ENCODE peak calls at places on chromosome 11, in four cellular contexts. N is H1, J is HCT116, I is GM12878. F is an unnamed sample.

GRCh38 chr11:100221791-100222190 is 465.3 kb upstream of the ARHGAP42 start:
- DNase-seq in N (no peak), J (no peak), I (no peak), F (no peak)

GRCh38 chr11:126926376-126926791 is 74.2 kb downstream of the KIRREL3 start:
- DNase-seq in N (no peak), J (no peak), I (no peak), F (no peak)

GRCh38 chr11:1071571-1072115 is 3.0 kb upstream of the MUC2 start:
- DNase-seq in N (no peak), J (no peak), I (no peak), F (no peak)

GRCh38 chr11:103920449-103920848 is 116.0 kb upstream of the DDI1 start:
- DNase-seq in N (no peak), J (no peak), I (no peak), F (no peak)

GRCh38 chr11:42179211-42179610 is 719.8 kb upstream of the LRRC4C start:
- DNase-seq in N (no peak), J (no peak), I (no peak), F (no peak)

GRCh38 chr11:112478806-112479205 is 218.1 kb upstream of the PLET1 start:
- DNase-seq in N (no peak), J (no peak), I (no peak), F (no peak)

GRCh38 chr11:58958500-58958899 is 19.2 kb downstream of the GLYATL1 start:
- DNase-seq in N (peak; percentile 1), J (peak; percentile 12), I (peak; percentile 2), F (no peak)

GRCh38 chr11:69142894-69143293 is 12.8 kb upstream of the SMIM38 start:
- DNase-seq in N (no peak), J (no peak), I (no peak), F (no peak)

GRCh38 chr11:12003329-12003728 is 5.1 kb downstream of the DKK3 start:
- DNase-seq in N (no peak), J (no peak), I (no peak), F (no peak)

GRCh38 chr11:35050596-35050995 is 88.4 kb upstream of the CD44 start:
- DNase-seq in N (no peak), J (no peak), I (no peak), F (no peak)

GRCh38 chr11:69085490-69086095 is 36.9 kb downstream of the TPCN2 start:
- DNase-seq in N (no peak), J (no peak), I (no peak), F (no peak)

GRCh38 chr11:71393283-71393682 is 54.9 kb downstream of the DHCR7 start:
- DNase-seq in N (no peak), J (no peak), I (no peak), F (no peak)

GRCh38 chr11:61732705-61733104 is 19.7 kb upstream of the MYRF start:
- DNase-seq in N (no peak), J (no peak), I (no peak), F (no peak)

GRCh38 chr11:61731956-61732675 is 20.3 kb upstream of the MYRF start:
- DNase-seq in N (no peak), J (no peak), I (no peak), F (no peak)

GRCh38 chr11:61734767-61735166 is 17.7 kb upstream of the MYRF start:
- DNase-seq in N (no peak), J (no peak), I (no peak), F (no peak)

GRCh38 chr11:61731211-61731955 is 21.1 kb upstream of the MYRF start:
- DNase-seq in N (no peak), J (no peak), I (no peak), F (no peak)

GRCh38 chr11:61733120-61733978 is 19.1 kb upstream of the MYRF start:
- DNase-seq in N (no peak), J (peak; percentile 63), I (peak; percentile 12), F (peak; percentile 55)
- TF ChIP-seq CTCF in N (peak; percentile 99), J (peak; percentile 99), I (peak; percentile 99), F (peak; percentile 99)

GRCh38 chr11:95692526-95693270 is 96.9 kb downstream of the FAM76B start:
- DNase-seq in N (no peak), J (no peak), I (no peak), F (no peak)
- TF ChIP-seq SIN3A in N (no peak), J (no peak), I (no peak), F (no peak)

DNA sequence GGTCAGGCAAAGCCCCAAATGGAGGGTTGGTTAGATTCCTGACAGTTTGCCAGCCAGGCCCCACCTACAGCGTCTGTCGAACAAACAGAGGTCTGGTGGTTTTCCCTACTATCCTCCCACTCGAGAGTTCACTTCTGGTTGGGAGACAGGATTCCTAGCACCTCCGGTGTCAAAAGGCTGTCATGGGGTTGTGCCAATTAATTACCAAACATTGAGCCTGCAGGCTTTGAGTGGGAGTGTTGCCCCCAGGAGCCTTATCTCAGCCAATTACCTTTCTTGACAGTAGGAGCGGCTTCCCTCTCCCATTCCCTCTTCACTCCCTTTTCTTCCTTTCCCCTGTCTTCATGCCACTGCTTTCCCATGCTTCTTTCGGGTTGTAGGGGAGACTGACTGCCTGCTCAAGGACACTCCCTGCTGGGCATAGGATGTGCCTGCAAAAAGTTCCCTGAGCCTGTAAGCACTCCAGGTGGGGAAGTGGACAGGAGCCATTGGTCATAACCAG is 4.7 kb upstream of the TTC36 start:
- DNase-seq in N (no peak), J (no peak), I (no peak), F (no peak)
- TF ChIP-seq CTCF in N (peak; percentile 58), J (peak; percentile 66), I (peak; percentile 11), F (peak; percentile 81)

DNA sequence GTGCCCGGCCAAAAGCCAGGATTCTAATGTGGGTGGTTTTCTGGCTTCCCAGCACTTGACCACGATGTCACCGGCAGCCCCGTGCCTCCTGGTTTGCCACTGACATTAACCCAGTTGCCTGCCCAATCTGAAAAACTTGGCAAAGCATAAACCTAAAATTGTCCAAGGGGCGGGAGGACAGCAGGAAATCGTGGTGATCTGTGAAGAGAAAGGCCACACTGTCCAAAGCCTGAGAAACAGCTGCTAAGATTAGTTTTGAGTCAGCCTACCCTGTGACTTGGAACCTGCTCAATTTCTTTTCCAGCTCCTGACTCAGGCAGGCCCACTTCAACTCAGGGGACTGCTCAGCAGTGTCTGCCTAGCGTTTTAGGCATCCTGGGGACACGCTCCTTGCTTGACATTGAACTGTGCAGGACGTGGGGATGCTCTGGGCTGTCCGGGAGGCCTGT is 8.2 kb upstream of the F2 start:
- DNase-seq in N (no peak), J (no peak), I (no peak), F (peak; percentile 86)
- TF ChIP-seq SIN3A in N (no peak), J (no peak), I (no peak), F (no peak)

F was measured in Panc1.